ENCODE peak calls at places on chromosomes 13 and 19, in seven cellular contexts. W, I, C, Z, O, X and B are unnamed samples.
A peak's percentile ranks its signal among the peaks of the same experiment; 100 is the strongest.

GRCh38 chr13:37443538-37443937 is 155.0 kb downstream of the POSTN start:
- DNase-seq in O (peak; percentile 79), C (no peak), X (no peak), Z (no peak), W (no peak), I (no peak), B (no peak)

GRCh38 chr13:51848674-51849073 is 3.7 kb upstream of the TMEM272 start:
- DNase-seq in Z (no peak), C (no peak), I (no peak), X (no peak), W (no peak), O (peak; percentile 47), B (no peak)

GRCh38 chr19:46270521-46271256 is 26.2 kb upstream of the HIF3A start:
- DNase-seq in X (no peak), C (no peak), I (no peak), W (no peak), Z (no peak), O (no peak), B (no peak)

GRCh38 chr13:90839061-90839460 is 508.4 kb upstream of the MIR17HG start:
- DNase-seq in O (no peak), X (no peak), I (no peak), C (no peak), Z (no peak), W (no peak), B (no peak)

GRCh38 chr19:12985049-12985776 is 10.1 kb upstream of the NFIX start:
- DNase-seq in X (peak; percentile 93), O (peak; percentile 52), I (no peak), W (peak; percentile 87), C (no peak), Z (no peak), B (peak; percentile 71)

GRCh38 chr13:23381877-23382276 is 51.6 kb downstream of the SACS start:
- DNase-seq in C (no peak), I (no peak), W (no peak), Z (no peak), X (no peak), O (no peak), B (no peak)

GRCh38 chr13:75170321-75170720 is 311.6 kb downstream of the TBC1D4 start:
- DNase-seq in O (no peak), Z (no peak), X (no peak), I (no peak), C (no peak), W (no peak), B (no peak)

GRCh38 chr13:97567510-97568243 is 133.7 kb downstream of the RAP2A start:
- DNase-seq in X (peak; percentile 81), W (peak; percentile 79), C (no peak), O (peak; percentile 5), Z (no peak), I (peak; percentile 76), B (peak; percentile 56)

GRCh38 chr19:3285647-3286176 is 61.3 kb downstream of the CELF5 start:
- DNase-seq in Z (peak; percentile 17), I (no peak), C (no peak), X (peak; percentile 47), O (no peak), W (no peak), B (no peak)

GRCh38 chr19:29499921-29500590 is 25.7 kb upstream of the VSTM2B start:
- DNase-seq in I (peak; percentile 30), X (no peak), W (no peak), Z (no peak), C (no peak), O (no peak), B (no peak)

GRCh38 chr13:110312669-110313031 is 5.6 kb downstream of the COL4A2 start:
- DNase-seq in C (no peak), X (peak; percentile 11), W (no peak), O (peak; percentile 89), I (no peak), Z (no peak), B (no peak)

GRCh38 chr13:113410472-113411201 is 42.7 kb downstream of the ADPRHL1 start:
- DNase-seq in W (peak; percentile 35), X (peak; percentile 95), I (peak; percentile 45), O (peak; percentile 92), C (no peak), Z (no peak), B (no peak)

GRCh38 chr13:91747164-91747563 is 348.7 kb downstream of the GPC5 start:
- DNase-seq in Z (no peak), C (no peak), X (no peak), O (no peak), I (no peak), W (no peak), B (no peak)

GRCh38 chr19:49847731-49848696 is 2.9 kb upstream of the PTOV1 start:
- DNase-seq in C (no peak), I (no peak), O (peak; percentile 90), W (no peak), X (peak; percentile 90), Z (no peak), B (peak; percentile 8)

GRCh38 chr13:41512441-41512840 is 55.1 kb downstream of the RGCC start:
- DNase-seq in W (no peak), X (no peak), Z (no peak), C (no peak), O (no peak), I (no peak), B (no peak)

GRCh38 chr13:61766667-61767058 is 351.0 kb upstream of the PCDH20 start:
- DNase-seq in W (no peak), C (no peak), X (no peak), Z (no peak), O (no peak), I (no peak), B (no peak)

GRCh38 chr13:98853791-98854191 is 101.3 kb upstream of the SLC15A1 start:
- DNase-seq in C (no peak), I (no peak), O (peak; percentile 53), Z (peak; percentile 1), W (no peak), X (no peak), B (no peak)

GRCh38 chr19:51219307-51219706 is 5.6 kb upstream of the CD33 start:
- DNase-seq in Z (no peak), O (no peak), C (no peak), X (no peak), I (no peak), W (no peak), B (no peak)

GRCh38 chr13:30477346-30478235 is 11.9 kb upstream of the HMGB1 start:
- DNase-seq in O (no peak), X (no peak), Z (no peak), W (no peak), I (no peak), C (no peak), B (no peak)

GRCh38 chr19:58196911-58197616 is 14.2 kb downstream of the ZNF274 start:
- DNase-seq in C (no peak), O (peak; percentile 9), W (no peak), X (peak; percentile 45), I (no peak), Z (no peak), B (no peak)